ENCODE peak calls at places on chromosomes 5 and 9, in ten cellular contexts. B, U, E, D, I, G, Q, R, S and P are unnamed samples.

GRCh38 chr9:69412741-69413150 is 87.7 kb downstream of the ENTREP1 start:
- DNase-seq in S (peak; percentile 70), I (peak; percentile 74), D (peak; percentile 74), R (no peak), Q (no peak), E (no peak), U (no peak), G (peak; percentile 80), B (peak; percentile 16), P (no peak)

GRCh38 chr9:91949946-91950664 is at the start of gene ROR2:
- DNase-seq in B (no peak), D (peak; percentile 35), Q (no peak), G (peak; percentile 91), R (no peak), E (no peak), I (peak; percentile 67), S (peak; percentile 89), U (peak; percentile 53), P (no peak)

GRCh38 chr9:98215266-98215665 is 22.8 kb upstream of the CORO2A start:
- DNase-seq in Q (no peak), D (no peak), U (no peak), G (no peak), I (no peak), R (no peak), B (no peak), E (no peak), S (no peak), P (no peak)

GRCh38 chr5:146185161-146185560 is 2.7 kb upstream of the LARS1 start:
- DNase-seq in U (no peak), Q (no peak), R (no peak), B (no peak), G (no peak), D (no peak), E (no peak), I (no peak), S (no peak), P (no peak)

GRCh38 chr5:96565843-96566242 is 96.3 kb upstream of the CAST start:
- DNase-seq in G (no peak), R (no peak), I (no peak), E (no peak), D (peak; percentile 84), U (no peak), B (no peak), S (no peak), Q (no peak), P (peak; percentile 71)

GRCh38 chr5:34751807-34752736 is 86.9 kb upstream of the TTC23L start:
- DNase-seq in E (no peak), R (no peak), G (no peak), S (no peak), D (no peak), U (no peak), Q (no peak), B (no peak), I (no peak), P (no peak)

GRCh38 chr5:112848116-112848811 is 12.8 kb upstream of the SRP19 start:
- DNase-seq in I (no peak), U (no peak), R (no peak), B (peak; percentile 27), E (peak; percentile 79), S (no peak), Q (no peak), D (peak; percentile 79), G (no peak), P (peak; percentile 85)

GRCh38 chr9:108133101-108133500 is 643.5 kb upstream of the KLF4 start:
- DNase-seq in S (no peak), G (no peak), I (no peak), E (no peak), B (no peak), R (no peak), U (no peak), D (no peak), Q (no peak), P (no peak)

GRCh38 chr5:79151933-79152671 is 40.5 kb downstream of the BHMT start:
- DNase-seq in R (no peak), S (no peak), I (no peak), U (no peak), G (no peak), D (peak; percentile 16), Q (no peak), B (no peak), E (no peak), P (no peak)

GRCh38 chr9:120136685-120137084 is 443.3 kb downstream of the CDK5RAP2 start:
- DNase-seq in B (no peak), E (no peak), G (no peak), D (no peak), I (no peak), Q (no peak), U (no peak), S (no peak), R (no peak), P (no peak)

GRCh38 chr9:130834371-130835311 is at the start of gene ABL1:
- DNase-seq in I (peak; percentile 81), S (peak; percentile 94), E (no peak), U (peak; percentile 69), G (peak; percentile 70), Q (peak; percentile 38), D (peak; percentile 85), B (no peak), R (peak; percentile 54), P (peak; percentile 77)

GRCh38 chr5:142521706-142522105 is 164.2 kb downstream of the FGF1 start:
- DNase-seq in B (no peak), I (no peak), D (no peak), G (no peak), R (no peak), U (no peak), E (no peak), Q (no peak), S (no peak), P (no peak)

GRCh38 chr9:136981588-136982231 is 1.1 kb upstream of the LCNL1 start:
- DNase-seq in Q (no peak), I (peak; percentile 72), G (no peak), D (no peak), R (no peak), B (no peak), E (no peak), U (no peak), S (no peak), P (no peak)

GRCh38 chr5:13704401-13704800 is 240.1 kb downstream of the DNAH5 start:
- DNase-seq in D (no peak), B (no peak), R (no peak), I (no peak), E (no peak), U (no peak), G (no peak), Q (no peak), S (no peak), P (no peak)

GRCh38 chr5:180344393-180344999 is 8.6 kb downstream of the GFPT2 start:
- DNase-seq in G (no peak), E (no peak), R (no peak), I (peak; percentile 12), S (no peak), Q (no peak), B (no peak), U (no peak), D (no peak), P (no peak)

GRCh38 chr5:31350395-31350794 is 156.9 kb downstream of the CDH6 start:
- DNase-seq in G (no peak), U (no peak), E (no peak), I (no peak), S (no peak), B (no peak), R (no peak), Q (no peak), D (no peak), P (no peak)

GRCh38 chr5:1657161-1657741 is 133.5 kb upstream of the LPCAT1 start:
- DNase-seq in R (no peak), Q (no peak), E (no peak), I (no peak), U (no peak), D (no peak), G (no peak), B (no peak), S (no peak), P (no peak)

GRCh38 chr5:116766470-116766947 is 191.9 kb upstream of the SEMA6A start:
- DNase-seq in D (peak; percentile 97), Q (no peak), I (no peak), R (no peak), U (no peak), S (peak; percentile 77), B (no peak), G (no peak), E (no peak), P (peak; percentile 99)

GRCh38 chr5:164753434-164753833 is 1248.0 kb downstream of the MAT2B start:
- DNase-seq in G (no peak), D (no peak), Q (no peak), B (no peak), U (no peak), S (no peak), E (no peak), R (no peak), I (no peak), P (no peak)

GRCh38 chr5:177350776-177351391 is 584 bp downstream of the LMAN2 start:
- DNase-seq in D (no peak), E (no peak), Q (no peak), G (no peak), B (no peak), I (no peak), R (no peak), S (no peak), U (no peak), P (no peak)

GRCh38 chr9:16526380-16526779 is 344.1 kb downstream of the BNC2 start:
- DNase-seq in D (peak; percentile 70), G (no peak), E (no peak), I (no peak), U (no peak), R (no peak), S (no peak), Q (no peak), B (no peak), P (peak; percentile 2)

GRCh38 chr5:130164966-130165365 is 260.7 kb downstream of the CHSY3 start:
- DNase-seq in Q (no peak), D (peak; percentile 27), B (no peak), R (no peak), E (no peak), I (no peak), S (no peak), G (no peak), U (no peak), P (peak; percentile 11)

GRCh38 chr5:5979761-5980570 is 398.4 kb downstream of the MED10 start:
- DNase-seq in U (no peak), G (no peak), R (no peak), Q (no peak), S (no peak), D (no peak), E (no peak), I (no peak), B (no peak), P (no peak)